ENCODE peak calls at places on chromosomes 6 and 20, in five cellular contexts. S, F, Q, P and I are unnamed samples.

GRCh38 chr6:87200469-87201174 is 45.3 kb downstream of the ZNF292 start:
- DNase-seq in S (no peak), F (no peak), Q (no peak), P (no peak), I (no peak)

GRCh38 chr6:35552285-35552917 is 39.7 kb upstream of the TULP1 start:
- DNase-seq in S (no peak), F (peak), Q (no peak), P (peak), I (no peak)

GRCh38 chr6:139519571-139520031 is 145.2 kb upstream of the CITED2 start:
- DNase-seq in S (peak), F (no peak), Q (no peak), P (no peak), I (no peak)

GRCh38 chr20:22315771-22316170 is 268.6 kb downstream of the FOXA2 start:
- DNase-seq in S (no peak), F (no peak), Q (no peak), P (no peak), I (no peak)

GRCh38 chr6:223136-223535 is 69.2 kb upstream of the DUSP22 start:
- DNase-seq in S (no peak), F (no peak), Q (no peak), P (no peak), I (no peak)

GRCh38 chr6:53565886-53566285 is 21.0 kb upstream of the GCLC start:
- DNase-seq in S (no peak), F (no peak), Q (no peak), P (no peak), I (no peak)

GRCh38 chr6:3776881-3777507 is 25.5 kb upstream of the PXDC1 start:
- DNase-seq in S (no peak), F (peak), Q (no peak), P (peak), I (no peak)

GRCh38 chr6:140071115-140071514 is 696.7 kb upstream of the CITED2 start:
- DNase-seq in S (peak), F (no peak), Q (no peak), P (no peak), I (no peak)

GRCh38 chr20:34017610-34018009 is 23.9 kb downstream of the RALY start:
- DNase-seq in S (peak), F (no peak), Q (no peak), P (no peak), I (no peak)

GRCh38 chr20:9794831-9795230 is 44.0 kb downstream of the PAK5 start:
- DNase-seq in S (no peak), F (no peak), Q (no peak), P (no peak), I (no peak)

GRCh38 chr6:5671604-5672559 is 334.8 kb downstream of the NRN1 start:
- DNase-seq in S (no peak), F (peak), Q (no peak), P (no peak), I (peak)